ENCODE peak calls at places on chromosomes 2 and 18, in five cellular contexts. V is amniotic stem cell; O is activated naive CD8-positive, alpha-beta T cell treated with anti-CD3 and anti-CD28 coated beads, Interleukin-2, amount 10 ng/mL, durations not matched to agents 7 days and 5 days; E is EL; I is spleen. M is an unnamed sample.

GRCh38 chr18:49274188-49274714 is 186.2 kb downstream of the DYM start:
- DNase-seq in V (no peak), O (no peak), E (no peak), I (no peak), M (no peak)

GRCh38 chr2:236781933-236782788 is 212.5 kb downstream of the ACKR3 start:
- DNase-seq in V (no peak), O (no peak), E (no peak), I (no peak), M (no peak)

GRCh38 chr2:173962036-173962435 is 3.1 kb downstream of the SP3 start:
- DNase-seq in V (no peak), O (no peak), E (peak; percentile 34), I (no peak), M (no peak)

GRCh38 chr2:141557329-141558098 is 573.3 kb downstream of the LRP1B start:
- DNase-seq in V (peak; percentile 25), O (no peak), E (peak; percentile 71), I (no peak), M (no peak)

GRCh38 chr2:136242687-136243277 is 124.8 kb upstream of the CXCR4 start:
- DNase-seq in V (no peak), O (peak; percentile 57), E (peak; percentile 40), I (peak; percentile 84), M (peak; percentile 62)

GRCh38 chr18:58991127-58991798 is 126.6 kb downstream of the ZNF532 start:
- DNase-seq in V (no peak), O (no peak), E (peak; percentile 28), I (no peak), M (no peak)

GRCh38 chr18:2471523-2471922 is 99.8 kb downstream of the METTL4 start:
- DNase-seq in V (no peak), O (no peak), E (no peak), I (no peak), M (no peak)

GRCh38 chr18:63099848-63100625 is 219.5 kb downstream of the BCL2 start:
- DNase-seq in V (no peak), O (no peak), E (no peak), I (peak; percentile 74), M (peak; percentile 82)

GRCh38 chr2:203432811-203433210 is 102.3 kb downstream of the RAPH1 start:
- DNase-seq in V (no peak), O (no peak), E (no peak), I (no peak), M (no peak)

GRCh38 chr2:56654936-56655335 is 471.1 kb downstream of the CCDC85A start:
- DNase-seq in V (no peak), O (no peak), E (peak; percentile 19), I (no peak), M (no peak)

GRCh38 chr18:3247243-3248061 is at the start of gene MYL12A:
- DNase-seq in V (peak; percentile 85), O (peak; percentile 98), E (peak; percentile 98), I (peak; percentile 99), M (peak; percentile 95)

GRCh38 chr2:74514368-74515270 is at the start of gene TLX2:
- DNase-seq in V (no peak), O (peak; percentile 54), E (peak; percentile 38), I (peak; percentile 78), M (peak; percentile 55)